ENCODE peak calls at places on chromosome 17, in five cellular contexts. P is choroid plexus epithelial cell, I is erythroblast, C is left cardiac atrium, Q is dorsolateral prefrontal cortex. Z is an unnamed sample.
A peak's percentile ranks its signal among the peaks of the same experiment; 100 is the strongest.

GRCh38 chr17:74152591-74153455 is 50.7 kb upstream of the RPL38 start:
- DNase-seq in P (no peak), I (no peak), C (no peak), Q (no peak), Z (no peak)

GRCh38 chr17:38358586-38359513 is 7.2 kb downstream of the SOCS7 start:
- DNase-seq in P (no peak), I (no peak), C (no peak), Q (peak; percentile 58), Z (no peak)

GRCh38 chr17:82582709-82583108 is 63.2 kb downstream of the FOXK2 start:
- DNase-seq in P (no peak), I (no peak), C (no peak), Q (no peak), Z (no peak)

GRCh38 chr17:1989135-1989534 is 36.0 kb downstream of the RTN4RL1 start:
- DNase-seq in P (peak; percentile 24), I (no peak), C (peak; percentile 42), Q (peak; percentile 66), Z (no peak)

GRCh38 chr17:80416940-80417293 is 1.9 kb downstream of the ENDOV start:
- DNase-seq in P (no peak), I (no peak), C (peak; percentile 17), Q (no peak), Z (no peak)

GRCh38 chr17:337453-337852 is 15.2 kb downstream of the RPH3AL start:
- DNase-seq in P (no peak), I (no peak), C (no peak), Q (no peak), Z (no peak)

GRCh38 chr17:5788266-5788900 is 204.1 kb upstream of the NLRP1 start:
- DNase-seq in P (no peak), I (no peak), C (no peak), Q (no peak), Z (peak; percentile 19)

GRCh38 chr17:77579717-77580116 is 378.8 kb upstream of the TNRC6C start:
- DNase-seq in P (no peak), I (no peak), C (no peak), Q (no peak), Z (peak; percentile 90)

GRCh38 chr17:17305282-17305801 is 2.2 kb downstream of the NT5M start:
- DNase-seq in P (peak; percentile 23), I (peak; percentile 85), C (no peak), Q (peak; percentile 83), Z (peak; percentile 91)

GRCh38 chr17:50687200-50688066 is 20.3 kb downstream of the ANKRD40 start:
- DNase-seq in P (no peak), I (no peak), C (no peak), Q (no peak), Z (no peak)

GRCh38 chr17:78935419-78936323 is 10.5 kb upstream of the TIMP2 start:
- DNase-seq in P (peak; percentile 99), I (no peak), C (peak; percentile 78), Q (no peak), Z (no peak)

GRCh38 chr17:82386881-82387498 is 15.4 kb downstream of the UTS2R start:
- DNase-seq in P (no peak), I (no peak), C (peak; percentile 13), Q (no peak), Z (no peak)

GRCh38 chr17:79006001-79006400 is 3.6 kb downstream of the CANT1 start:
- DNase-seq in P (no peak), I (no peak), C (no peak), Q (no peak), Z (no peak)

GRCh38 chr17:38743556-38744171 is 4.5 kb downstream of the PCGF2 start:
- DNase-seq in P (no peak), I (no peak), C (no peak), Q (no peak), Z (no peak)

GRCh38 chr17:42142371-42142896 is 12.4 kb downstream of the RAB5C start:
- DNase-seq in P (peak; percentile 51), I (no peak), C (no peak), Q (no peak), Z (no peak)

GRCh38 chr17:20156196-20157077 is 147.3 kb downstream of the SPECC1 start:
- DNase-seq in P (peak; percentile 50), I (peak; percentile 72), C (peak; percentile 33), Q (no peak), Z (peak; percentile 58)